ENCODE peak calls at places on chromosomes 3 and 15, in eight cellular contexts. U is lower leg skin; M is Right ventricle myocardium superior; C is transverse colon; V is ELR; P is neuronal stem cell; D is stimulated activated CD8-positive, alpha-beta memory T cell treated with anti-CD3 and anti-CD28 coated beads, Interleukin-4, amount 100 ng/mL, for 4 hours; O is stimulated activated naive B cell treated with anti-CD40 and anti-IgM and Interleukin-4, amounts not matched to agents 10 μg/mL and 1 μg/mL and 100 μg/mL, for 72 hours. B is an unnamed sample.

GRCh38 chr15:29740692-29741311 is 81.5 kb downstream of the TJP1 start:
- DNase-seq in U (no peak), M (no peak), C (no peak), V (peak), P (no peak), D (no peak), O (no peak), B (no peak)

GRCh38 chr3:14562441-14562840 is 22.3 kb upstream of the GRIP2 start:
- DNase-seq in U (no peak), M (no peak), C (no peak), V (no peak), P (no peak), D (no peak), O (no peak), B (no peak)

GRCh38 chr3:195149292-195149691 is 121.7 kb downstream of the XXYLT1 start:
- DNase-seq in U (no peak), M (no peak), C (no peak), V (no peak), P (no peak), D (no peak), O (no peak), B (no peak)

GRCh38 chr3:62159693-62160092 is 213.7 kb downstream of the FEZF2 start:
- DNase-seq in U (peak), M (peak), C (peak), V (no peak), P (no peak), D (no peak), O (no peak), B (no peak)

GRCh38 chr15:90316139-90316538 is 35.9 kb upstream of the ZNF774 start:
- DNase-seq in U (peak), M (no peak), C (no peak), V (no peak), P (no peak), D (no peak), O (no peak), B (no peak)

GRCh38 chr3:6223572-6223971 is 637.3 kb upstream of the GRM7 start:
- DNase-seq in U (no peak), M (no peak), C (no peak), V (no peak), P (no peak), D (no peak), O (no peak), B (no peak)

GRCh38 chr3:8336456-8336855 is 165.2 kb upstream of the LMCD1 start:
- DNase-seq in U (no peak), M (no peak), C (no peak), V (peak), P (no peak), D (no peak), O (no peak), B (no peak)

GRCh38 chr3:48929358-48930035 is 10.9 kb downstream of the ARIH2 start:
- DNase-seq in U (no peak), M (no peak), C (no peak), V (no peak), P (no peak), D (no peak), O (no peak), B (no peak)

GRCh38 chr3:169966951-169967915 is 626 bp downstream of the SEC62 start:
- DNase-seq in U (peak), M (peak), C (no peak), V (peak), P (peak), D (no peak), O (no peak), B (no peak)

GRCh38 chr3:141370065-141370533 is 1.8 kb downstream of the ZBTB38 start:
- DNase-seq in U (no peak), M (no peak), C (peak), V (peak), P (peak), D (peak), O (peak), B (no peak)

GRCh38 chr3:77825045-77825827 is 785.3 kb downstream of the ROBO2 start:
- DNase-seq in U (no peak), M (no peak), C (peak), V (peak), P (no peak), D (no peak), O (no peak), B (no peak)

GRCh38 chr15:66798426-66799061 is 96.5 kb downstream of the SMAD6 start:
- DNase-seq in U (peak), M (no peak), C (no peak), V (peak), P (no peak), D (no peak), O (no peak), B (no peak)

GRCh38 chr15:52502608-52503007 is 26.1 kb downstream of the MYO5A start:
- DNase-seq in U (no peak), M (no peak), C (no peak), V (no peak), P (no peak), D (no peak), O (no peak), B (no peak)

GRCh38 chr3:31804251-31805051 is 176.6 kb downstream of the OSBPL10 start:
- DNase-seq in U (no peak), M (no peak), C (no peak), V (peak), P (no peak), D (no peak), O (no peak), B (no peak)

GRCh38 chr3:127735767-127736693 is 63.3 kb downstream of the ABTB1 start:
- DNase-seq in U (no peak), M (peak), C (peak), V (peak), P (no peak), D (no peak), O (peak), B (no peak)

GRCh38 chr15:98904466-98905048 is 103.0 kb downstream of the PGPEP1L start:
- DNase-seq in U (no peak), M (no peak), C (peak), V (peak), P (no peak), D (no peak), O (no peak), B (no peak)

GRCh38 chr15:65184305-65184943 is 718 bp downstream of the CLPX start:
- DNase-seq in U (peak), M (peak), C (peak), V (peak), P (peak), D (no peak), O (peak), B (peak)

GRCh38 chr3:88019024-88019423 is 39.8 kb downstream of the CGGBP1 start:
- DNase-seq in U (no peak), M (no peak), C (no peak), V (no peak), P (no peak), D (no peak), O (no peak), B (no peak)

GRCh38 chr15:49877871-49878511 is 241.0 kb downstream of the ATP8B4 start:
- DNase-seq in U (peak), M (no peak), C (no peak), V (no peak), P (no peak), D (no peak), O (no peak), B (no peak)

GRCh38 chr3:149523899-149524298 is 49.4 kb downstream of the TM4SF4 start:
- DNase-seq in U (no peak), M (no peak), C (no peak), V (no peak), P (no peak), D (no peak), O (no peak), B (no peak)

GRCh38 chr3:121914081-121914998 is 20.1 kb downstream of the SLC15A2 start:
- DNase-seq in U (no peak), M (peak), C (no peak), V (no peak), P (no peak), D (no peak), O (no peak), B (peak)

GRCh38 chr15:62059108-62059817 is 984 bp downstream of the VPS13C start:
- DNase-seq in U (no peak), M (no peak), C (no peak), V (peak), P (no peak), D (no peak), O (no peak), B (no peak)

GRCh38 chr3:45417949-45418847 is 29.8 kb downstream of the LARS2 start:
- DNase-seq in U (no peak), M (no peak), C (peak), V (no peak), P (no peak), D (no peak), O (no peak), B (no peak)

GRCh38 chr3:47016934-47017435 is 37.5 kb downstream of the NBEAL2 start:
- DNase-seq in U (peak), M (no peak), C (no peak), V (peak), P (no peak), D (no peak), O (no peak), B (no peak)

GRCh38 chr3:73680696-73681095 is 56.0 kb upstream of the PDZRN3 start:
- DNase-seq in U (no peak), M (no peak), C (no peak), V (no peak), P (no peak), D (no peak), O (no peak), B (no peak)

GRCh38 chr3:46551615-46552014 is 14.5 kb downstream of the LRRC2 start:
- DNase-seq in U (no peak), M (no peak), C (no peak), V (no peak), P (no peak), D (no peak), O (no peak), B (no peak)

B was measured in ecto neural progenitor cell.